ENCODE peak calls at places on chromosome 19, in five cellular contexts. P is Peyer's patch, V is endothelial cell, M is sigmoid colon, R is nephron progenitor cell. H is an unnamed sample.

GRCh38 chr19:958967-959685 is 25.0 kb upstream of the WDR18 start:
- DNase-seq in M (no peak), P (no peak), V (no peak), R (no peak), H (no peak)

GRCh38 chr19:40217027-40217810 is 965 bp downstream of the TTC9B start:
- DNase-seq in P (no peak), R (peak), V (peak), M (no peak), H (no peak)

GRCh38 chr19:52221831-52222375 is 32.1 kb downstream of the PPP2R1A start:
- DNase-seq in R (no peak), P (no peak), M (no peak), V (no peak), H (no peak)

GRCh38 chr19:12200020-12200419 is 37.1 kb downstream of the ZNF136 start:
- DNase-seq in M (no peak), R (no peak), P (no peak), V (no peak), H (no peak)

GRCh38 chr19:4291200-4291732 is 10.9 kb downstream of the TMIGD2 start:
- DNase-seq in V (no peak), P (no peak), R (no peak), M (no peak), H (no peak)

GRCh38 chr19:33304760-33305647 is 2.7 kb upstream of the CEBPA start:
- DNase-seq in P (no peak), V (no peak), R (no peak), M (peak), H (no peak)

GRCh38 chr19:19033176-19033425 is 216 bp downstream of the SUGP2 start:
- DNase-seq in R (no peak), M (no peak), V (no peak), P (peak), H (no peak)

GRCh38 chr19:32104465-32105235 is 240.8 kb upstream of the ZNF507 start:
- DNase-seq in V (no peak), R (peak), M (no peak), P (no peak), H (no peak)

GRCh38 chr19:10474962-10475451 is 28.1 kb downstream of the KEAP1 start:
- DNase-seq in V (no peak), M (no peak), P (no peak), R (no peak), H (no peak)

GRCh38 chr19:10468133-10468532 is 35.0 kb downstream of the KEAP1 start:
- DNase-seq in V (no peak), R (no peak), P (no peak), M (no peak), H (no peak)

GRCh38 chr19:10467104-10467706 is 36.0 kb downstream of the KEAP1 start:
- DNase-seq in R (no peak), M (no peak), V (no peak), P (no peak), H (no peak)

GRCh38 chr19:10473192-10473591 is 30.0 kb downstream of the KEAP1 start:
- DNase-seq in M (no peak), R (no peak), P (no peak), V (no peak), H (no peak)

DNA sequence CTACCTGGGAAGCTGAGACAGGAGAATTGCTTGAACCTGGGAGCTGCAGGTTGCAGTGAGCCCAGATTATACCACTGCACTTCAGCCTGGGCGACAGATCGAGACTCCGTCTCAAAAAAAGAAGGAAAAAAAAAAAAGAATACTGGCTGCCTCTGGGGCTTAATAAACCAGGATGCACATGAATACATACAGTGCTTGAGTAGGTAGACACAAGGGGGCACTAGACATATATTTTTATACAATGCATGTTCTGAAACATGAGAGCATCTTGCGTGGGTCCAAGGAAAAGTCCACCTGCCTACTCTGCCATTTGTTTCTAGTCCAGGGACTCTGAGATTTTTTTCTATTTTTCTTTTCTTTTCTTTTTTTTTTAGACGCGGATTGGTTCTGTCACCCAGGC is 31.2 kb downstream of the KEAP1 start:
- DNase-seq in R (no peak), P (no peak), M (no peak), V (no peak), H (no peak)
- TF ChIP-seq CTCF in R (peak), P (peak), M (no peak), V (no peak), H (no peak)

GRCh38 chr19:10003271-10003670 is 7.0 kb downstream of the COL5A3 start:
- DNase-seq in P (no peak), R (no peak), M (no peak), V (no peak), H (no peak)

GRCh38 chr19:10005632-10006334 is 4.5 kb downstream of the COL5A3 start:
- DNase-seq in M (no peak), R (no peak), P (no peak), V (no peak), H (no peak)

GRCh38 chr19:10004617-10005016 is 5.7 kb downstream of the COL5A3 start:
- DNase-seq in V (no peak), P (no peak), M (no peak), R (no peak), H (no peak)

GRCh38 chr19:10000171-10000826 is 10.0 kb downstream of the COL5A3 start:
- DNase-seq in P (peak), M (peak), R (peak), V (peak), H (peak)

GRCh38 chr19:10001899-10002298 is 8.4 kb downstream of the COL5A3 start:
- DNase-seq in P (no peak), V (peak), R (peak), M (no peak), H (no peak)
- TF ChIP-seq CTCF in P (peak), V (peak), R (no peak), M (no peak), H (no peak)

GRCh38 chr19:17767559-17767958 is 16.3 kb downstream of the FCHO1 start:
- DNase-seq in R (no peak), V (no peak), P (no peak), M (no peak), H (no peak)

GRCh38 chr19:17764348-17764747 is 13.1 kb downstream of the FCHO1 start:
- DNase-seq in M (no peak), V (no peak), R (no peak), P (no peak), H (no peak)

GRCh38 chr19:17765069-17765618 is 13.9 kb downstream of the FCHO1 start:
- DNase-seq in M (peak), R (no peak), V (no peak), P (peak), H (no peak)

GRCh38 chr19:17762505-17763229 is 11.4 kb downstream of the FCHO1 start:
- DNase-seq in M (no peak), R (peak), V (no peak), P (no peak), H (no peak)

DNA sequence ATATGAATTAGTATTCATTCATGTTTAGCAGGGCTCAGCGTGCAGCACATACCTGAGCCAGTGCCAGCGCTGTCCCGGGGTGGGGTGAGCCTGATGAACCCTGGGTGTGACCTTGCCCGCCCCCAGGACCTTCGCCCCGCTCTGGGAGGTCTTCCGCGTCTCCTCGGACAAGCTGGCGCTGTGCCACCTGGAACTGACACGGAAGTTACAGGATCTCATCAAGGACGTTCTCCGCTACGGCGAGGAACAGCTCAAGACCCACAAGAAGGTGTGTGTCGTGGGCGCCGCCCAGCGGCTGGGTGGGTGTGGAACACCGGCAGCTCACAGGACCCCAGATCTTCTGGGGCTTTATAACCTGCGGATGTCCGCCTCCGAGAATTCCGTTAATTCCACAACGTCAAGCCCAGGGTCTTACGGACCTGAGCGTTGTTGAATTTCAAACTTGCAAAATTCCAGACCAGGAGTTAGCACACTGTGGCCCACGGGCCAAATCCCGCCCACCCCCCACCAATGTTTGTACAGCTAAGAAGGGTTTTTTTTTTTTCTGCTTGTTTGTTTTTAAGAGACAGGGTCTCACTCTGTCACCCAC is 15.4 kb downstream of the FCHO1 start:
- DNase-seq in P (peak), R (peak), M (peak), V (peak), H (peak)
- TF ChIP-seq CTCF in P (peak), R (peak), M (peak), V (peak), H (no peak)

GRCh38 chr19:17341845-17342244 is 4.5 kb downstream of the GTPBP3 start:
- DNase-seq in P (no peak), V (no peak), M (no peak), R (no peak), H (no peak)

GRCh38 chr19:17341386-17341785 is 4.0 kb downstream of the GTPBP3 start:
- DNase-seq in V (no peak), R (no peak), M (no peak), P (no peak), H (no peak)

GRCh38 chr19:17340302-17340870 is 3.0 kb downstream of the GTPBP3 start:
- DNase-seq in M (no peak), R (peak), P (no peak), V (no peak), H (no peak)

GRCh38 chr19:17339088-17339741 is 1.9 kb downstream of the GTPBP3 start:
- DNase-seq in P (no peak), V (no peak), R (peak), M (no peak), H (no peak)

DNA sequence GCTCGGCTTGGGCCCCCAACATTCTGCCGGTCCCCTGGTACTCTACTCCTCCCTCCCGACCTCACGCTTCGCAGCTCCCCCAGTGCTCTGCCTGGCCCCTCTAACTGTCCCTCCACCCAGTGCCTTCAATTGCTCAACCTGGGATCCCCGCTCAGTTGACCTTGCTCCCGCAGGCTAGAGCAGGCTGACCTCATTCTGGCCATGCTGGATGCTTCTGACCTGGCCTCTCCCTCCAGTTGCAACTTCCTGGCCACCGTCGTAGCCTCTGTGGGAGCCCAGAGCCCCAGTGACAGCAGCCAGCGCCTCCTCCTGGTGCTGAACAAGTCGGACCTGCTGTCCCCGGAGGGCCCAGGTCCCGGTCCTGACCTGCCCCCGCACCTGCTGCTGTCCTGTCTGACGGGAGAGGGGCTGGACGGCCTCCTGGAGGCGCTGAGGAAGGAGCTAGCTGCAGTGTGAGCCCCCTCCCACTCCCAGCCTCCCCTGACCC is 3.6 kb downstream of the GTPBP3 start:
- DNase-seq in P (no peak), R (no peak), V (no peak), M (no peak), H (no peak)
- TF ChIP-seq CTCF in P (no peak), R (no peak), V (no peak), M (no peak), H (no peak)

GRCh38 chr19:20359933-20360720 is 193.1 kb downstream of the ZNF486 start:
- DNase-seq in P (no peak), M (no peak), R (no peak), V (peak), H (no peak)
- TF ChIP-seq CTCF in P (no peak), M (no peak), R (no peak), V (peak), H (no peak)

DNA sequence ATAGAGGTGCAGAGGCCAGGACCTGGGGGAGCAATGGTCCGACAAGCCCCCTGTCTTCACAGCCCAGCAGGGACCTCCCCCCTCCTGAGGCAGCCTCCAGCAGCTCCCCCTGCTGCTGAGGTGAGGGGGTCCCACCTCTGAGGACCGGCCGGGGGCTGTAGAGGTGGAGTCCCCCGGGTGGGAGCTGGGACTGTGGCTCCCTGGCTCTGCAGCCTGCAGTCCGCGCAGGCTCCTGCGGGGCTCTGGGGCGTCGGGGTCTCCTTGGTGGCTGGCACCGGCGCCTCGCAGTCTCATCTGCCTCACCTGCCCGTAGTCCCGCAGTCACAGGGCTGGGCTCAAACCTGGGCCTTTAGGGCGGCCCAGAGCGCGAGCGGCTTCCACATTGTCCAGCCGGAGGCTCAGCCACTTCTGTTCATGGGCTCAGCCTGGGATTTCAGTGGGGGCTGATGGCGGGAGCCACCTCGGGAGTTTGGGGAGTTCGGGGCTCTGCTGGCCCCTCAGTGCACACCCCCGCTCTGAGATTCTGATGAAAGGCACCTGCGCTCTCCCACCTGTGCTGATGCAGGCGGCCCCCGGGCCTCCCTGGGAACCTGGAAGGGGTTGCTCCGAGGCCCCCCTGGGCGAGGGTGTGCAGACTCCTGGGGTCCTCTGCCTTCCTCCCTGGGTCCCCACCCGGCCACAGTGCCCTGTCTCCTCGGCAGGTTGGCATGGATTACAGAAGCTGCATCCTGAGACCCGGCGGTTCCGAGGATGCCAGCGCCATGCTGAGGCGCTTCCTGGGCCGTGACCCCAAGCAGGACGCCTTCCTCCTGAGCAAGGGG is 7.0 kb upstream of the ZNF554 start:
- DNase-seq in V (no peak), R (no peak), M (no peak), P (no peak), H (no peak)
- TF ChIP-seq CTCF in V (no peak), R (no peak), M (no peak), P (no peak), H (no peak)

GRCh38 chr19:45137179-45137761 is 23.5 kb downstream of the NKPD1 start:
- DNase-seq in R (no peak), P (peak), M (no peak), V (no peak), H (no peak)
- TF ChIP-seq CTCF in R (no peak), P (no peak), M (no peak), V (no peak), H (no peak)

DNA sequence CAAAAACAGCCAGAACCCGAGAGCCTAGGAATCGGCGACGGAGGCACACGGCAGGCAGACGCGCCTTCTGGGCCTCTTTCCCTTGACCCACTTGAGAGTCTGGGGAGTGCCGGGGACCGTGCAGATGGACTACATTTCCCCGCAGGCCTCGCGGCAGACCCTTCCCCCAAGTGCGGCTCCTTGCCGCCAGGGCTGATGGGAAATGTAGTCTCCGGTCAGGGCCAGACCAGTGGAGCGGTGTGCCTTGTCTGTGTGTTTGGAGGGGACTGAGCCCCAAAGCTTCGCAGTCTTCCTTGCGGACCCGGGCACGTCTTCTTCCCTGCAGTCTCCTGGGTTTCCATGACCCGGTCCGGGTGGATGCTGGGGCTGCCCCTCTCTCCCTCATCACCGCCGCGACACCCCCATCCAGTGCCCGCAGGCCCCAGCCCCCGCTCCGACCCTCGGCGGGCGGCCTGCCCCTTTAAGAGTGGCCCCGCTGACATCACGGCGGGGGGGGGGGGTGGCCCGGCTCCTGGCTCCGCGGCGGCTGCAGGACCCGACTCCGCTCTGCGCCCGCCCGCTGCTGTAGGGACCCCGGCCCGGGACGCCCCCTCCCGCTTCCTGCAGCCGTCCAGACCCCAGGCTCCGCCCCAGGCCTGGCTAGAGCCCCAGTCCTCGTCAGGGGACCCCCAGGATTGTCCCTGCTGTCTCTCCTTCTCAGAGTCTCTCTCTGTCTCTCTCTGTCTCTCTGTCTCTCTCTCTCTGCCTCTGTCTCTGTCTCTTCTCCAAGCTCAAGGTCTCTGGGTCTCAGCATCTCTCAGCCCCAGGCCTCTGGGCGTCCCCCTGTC is 759 bp upstream of the CACNG7 start:
- DNase-seq in M (no peak), R (peak), V (peak), P (no peak), H (no peak)
- TF ChIP-seq CTCF in M (no peak), R (no peak), V (no peak), P (no peak), H (no peak)

DNA sequence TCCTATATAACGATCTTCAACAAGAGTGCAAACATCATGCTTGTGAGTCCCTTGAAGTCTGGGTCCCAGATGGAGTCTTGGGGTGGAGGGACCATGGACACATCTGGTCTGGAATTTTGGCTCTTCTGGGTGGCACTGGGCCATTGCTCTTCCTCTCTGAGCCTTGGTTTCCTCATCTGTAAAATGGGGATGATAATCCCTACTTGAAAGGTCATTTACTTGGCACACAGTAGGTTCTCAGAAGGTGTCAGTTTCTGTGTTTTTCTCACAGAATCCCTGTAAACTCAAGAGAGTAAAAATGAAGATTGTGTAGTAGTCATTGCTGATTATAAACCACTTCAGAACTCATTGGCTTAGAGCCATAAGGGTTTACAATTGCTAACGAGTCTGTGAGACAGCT is 7.6 kb downstream of the CYP4F12 start:
- DNase-seq in M (no peak), R (no peak), V (no peak), P (no peak), H (no peak)
- TF ChIP-seq CTCF in M (no peak), R (no peak), V (no peak), P (no peak), H (no peak)

H was measured in activated B cell treated with CpG ODN at 0.5 μM for 24 hours.